ENCODE peak calls at places on chromosomes 2 and 18, in four cellular contexts. One of them, this sample, is unnamed.

GRCh38 chr2:230798769-230799399 is 65.9 kb upstream of the ITM2C start:
- DNase-seq in suprapubic skin: no peak
- DNase-seq in CD4-positive, alpha-beta T cell: peak
- DNase-seq in pancreas: no peak
- DNase-seq in this sample: no peak

GRCh38 chr2:3476386-3477033 is 42.8 kb downstream of the ADI1 start:
- DNase-seq in pancreas: no peak
- DNase-seq in CD4-positive, alpha-beta T cell: no peak
- DNase-seq in suprapubic skin: no peak
- DNase-seq in this sample: no peak

GRCh38 chr2:223696719-223697118 is 94.6 kb upstream of the SCG2 start:
- DNase-seq in suprapubic skin: no peak
- DNase-seq in CD4-positive, alpha-beta T cell: no peak
- DNase-seq in pancreas: no peak
- DNase-seq in this sample: no peak

GRCh38 chr2:6780765-6781274 is 84.9 kb downstream of the CMPK2 start:
- DNase-seq in suprapubic skin: no peak
- DNase-seq in CD4-positive, alpha-beta T cell: no peak
- DNase-seq in pancreas: peak
- DNase-seq in this sample: no peak

GRCh38 chr2:74002515-74003391 is 18.0 kb downstream of the TET3 start:
- DNase-seq in pancreas: peak
- DNase-seq in CD4-positive, alpha-beta T cell: peak
- DNase-seq in suprapubic skin: no peak
- DNase-seq in this sample: peak

GRCh38 chr2:167943877-167944276 is 303.5 kb downstream of the STK39 start:
- DNase-seq in pancreas: no peak
- DNase-seq in suprapubic skin: no peak
- DNase-seq in CD4-positive, alpha-beta T cell: no peak
- DNase-seq in this sample: no peak

GRCh38 chr2:230318190-230319121 is 8.5 kb upstream of the SP140L start:
- DNase-seq in CD4-positive, alpha-beta T cell: no peak
- DNase-seq in pancreas: no peak
- DNase-seq in suprapubic skin: no peak
- DNase-seq in this sample: no peak

GRCh38 chr2:54090521-54091117 is 24.8 kb upstream of the ACYP2 start:
- DNase-seq in pancreas: no peak
- DNase-seq in suprapubic skin: no peak
- DNase-seq in CD4-positive, alpha-beta T cell: no peak
- DNase-seq in this sample: no peak

GRCh38 chr18:59697236-59697932 is at the start of gene CCBE1:
- DNase-seq in CD4-positive, alpha-beta T cell: no peak
- DNase-seq in suprapubic skin: peak
- DNase-seq in pancreas: peak
- DNase-seq in this sample: peak

GRCh38 chr2:72990695-72991438 is 73.5 kb downstream of the EMX1 start:
- DNase-seq in CD4-positive, alpha-beta T cell: no peak
- DNase-seq in suprapubic skin: peak
- DNase-seq in pancreas: no peak
- DNase-seq in this sample: peak

GRCh38 chr2:174334781-174335604 is at the start of gene SP9:
- DNase-seq in suprapubic skin: no peak
- DNase-seq in CD4-positive, alpha-beta T cell: no peak
- DNase-seq in pancreas: no peak
- DNase-seq in this sample: no peak

DNA sequence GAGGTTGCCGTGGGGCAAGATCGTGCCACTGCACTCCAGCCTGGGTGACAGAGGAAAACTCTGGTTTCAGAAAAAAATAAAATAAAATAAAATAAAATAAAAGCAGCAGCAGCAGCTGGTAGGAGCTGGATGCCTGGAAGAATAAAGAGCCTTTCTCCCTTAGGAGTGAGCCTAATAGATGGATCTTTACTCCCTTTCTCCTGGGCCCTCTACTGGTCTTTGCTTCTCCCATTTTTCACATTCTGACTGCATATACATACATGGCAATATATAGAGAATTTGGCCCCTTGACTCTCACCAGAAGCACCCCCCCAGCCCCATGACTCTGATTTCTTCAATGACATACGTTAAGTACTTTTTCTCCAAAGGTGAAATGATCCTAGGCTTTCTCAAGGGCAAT is 9.8 kb upstream of the MALT1 start:
- DNase-seq in pancreas: no peak
- DNase-seq in CD4-positive, alpha-beta T cell: no peak
- DNase-seq in suprapubic skin: no peak
- DNase-seq in this sample: no peak
- TF ChIP-seq CTCF in pancreas: no peak
- TF ChIP-seq CTCF in CD4-positive, alpha-beta T cell: no peak
- TF ChIP-seq CTCF in suprapubic skin: no peak
- TF ChIP-seq CTCF in this sample: no peak

DNA sequence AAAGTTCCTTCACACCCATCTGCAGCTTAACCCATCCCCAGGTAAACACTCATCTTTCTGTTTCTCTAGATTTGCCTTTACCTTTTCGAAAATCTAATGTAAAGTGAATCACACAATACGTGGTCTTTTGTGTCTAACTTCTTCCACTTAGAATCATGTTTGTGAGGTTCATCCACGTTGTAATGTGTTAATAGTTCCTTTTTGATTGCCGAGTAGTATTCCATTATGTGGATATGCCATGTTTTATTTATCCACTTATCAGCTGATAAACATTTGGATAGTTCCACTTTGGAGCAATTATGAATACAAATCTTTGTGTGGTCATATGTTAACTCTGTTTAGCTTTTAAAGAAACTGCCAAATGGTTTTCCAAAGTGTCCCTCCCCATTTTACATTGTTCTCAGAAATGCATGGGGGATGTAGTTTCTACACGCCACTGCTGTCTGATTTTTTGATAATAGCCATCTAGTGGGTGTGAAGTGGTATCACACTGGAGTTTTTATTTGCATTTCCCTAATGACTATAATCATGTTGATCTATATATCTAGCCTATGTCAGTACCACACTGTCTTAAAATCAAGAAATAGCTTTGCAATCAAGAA is 22.3 kb downstream of the PECR start:
- DNase-seq in suprapubic skin: no peak
- DNase-seq in pancreas: no peak
- DNase-seq in CD4-positive, alpha-beta T cell: no peak
- DNase-seq in this sample: no peak
- TF ChIP-seq CTCF in suprapubic skin: no peak
- TF ChIP-seq CTCF in pancreas: no peak
- TF ChIP-seq CTCF in CD4-positive, alpha-beta T cell: peak
- TF ChIP-seq CTCF in this sample: no peak

GRCh38 chr18:35030234-35030989 is 10.8 kb upstream of the MAPRE2 start:
- DNase-seq in suprapubic skin: no peak
- DNase-seq in pancreas: no peak
- DNase-seq in CD4-positive, alpha-beta T cell: no peak
- DNase-seq in this sample: no peak
- TF ChIP-seq CTCF in suprapubic skin: no peak
- TF ChIP-seq CTCF in pancreas: no peak
- TF ChIP-seq CTCF in CD4-positive, alpha-beta T cell: peak
- TF ChIP-seq CTCF in this sample: no peak

DNA sequence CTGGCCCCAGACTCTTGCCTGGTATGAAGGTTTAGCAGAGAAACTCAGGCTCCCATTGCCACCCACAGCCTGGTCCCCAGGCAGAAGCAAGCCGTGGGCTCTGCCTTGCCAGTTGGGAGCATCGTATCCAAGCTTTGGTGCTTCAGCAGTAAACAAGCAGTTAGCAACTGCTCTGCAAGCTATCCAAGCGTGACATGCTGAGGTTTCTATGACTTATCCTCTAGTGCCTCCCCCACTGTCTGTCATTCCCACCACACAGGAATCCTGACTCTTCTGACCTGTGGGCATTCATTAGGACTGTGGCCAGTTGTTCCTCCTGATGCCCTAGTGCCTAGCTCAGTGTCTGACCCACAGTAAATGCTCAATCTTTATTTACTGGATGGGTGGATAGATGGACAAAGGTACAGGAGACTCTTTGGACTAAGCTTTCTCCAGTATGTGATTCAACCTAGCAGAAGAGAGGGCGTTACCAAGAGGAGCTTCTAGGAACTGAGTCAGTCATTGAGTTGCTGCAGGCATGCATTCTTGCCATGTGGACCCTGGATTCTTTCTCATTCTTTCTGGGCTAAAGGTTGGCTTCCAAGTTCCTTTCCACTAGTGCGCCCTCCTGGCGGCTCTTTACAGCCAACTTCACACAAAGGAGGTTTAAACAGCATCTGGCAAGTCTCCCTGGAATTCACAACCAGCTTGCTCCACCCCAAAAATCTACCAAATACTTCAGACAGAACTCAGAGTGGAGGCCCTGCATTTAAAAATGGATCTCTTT is 40.6 kb upstream of the MRPL19 start:
- DNase-seq in pancreas: peak
- DNase-seq in suprapubic skin: no peak
- DNase-seq in CD4-positive, alpha-beta T cell: no peak
- DNase-seq in this sample: no peak
- TF ChIP-seq CTCF in pancreas: no peak
- TF ChIP-seq CTCF in suprapubic skin: no peak
- TF ChIP-seq CTCF in CD4-positive, alpha-beta T cell: no peak
- TF ChIP-seq CTCF in this sample: no peak

GRCh38 chr2:176281267-176281666 is 12.0 kb downstream of the MTX2 start:
- DNase-seq in suprapubic skin: no peak
- DNase-seq in CD4-positive, alpha-beta T cell: no peak
- DNase-seq in pancreas: no peak
- DNase-seq in this sample: no peak

GRCh38 chr2:176283669-176284068 is 14.4 kb downstream of the MTX2 start:
- DNase-seq in pancreas: no peak
- DNase-seq in CD4-positive, alpha-beta T cell: no peak
- DNase-seq in suprapubic skin: no peak
- DNase-seq in this sample: no peak

GRCh38 chr2:176283268-176283667 is 14.0 kb downstream of the MTX2 start:
- DNase-seq in suprapubic skin: no peak
- DNase-seq in CD4-positive, alpha-beta T cell: no peak
- DNase-seq in pancreas: no peak
- DNase-seq in this sample: no peak

GRCh38 chr2:176284451-176285049 is 15.3 kb downstream of the MTX2 start:
- DNase-seq in suprapubic skin: no peak
- DNase-seq in pancreas: no peak
- DNase-seq in CD4-positive, alpha-beta T cell: no peak
- DNase-seq in this sample: no peak

DNA sequence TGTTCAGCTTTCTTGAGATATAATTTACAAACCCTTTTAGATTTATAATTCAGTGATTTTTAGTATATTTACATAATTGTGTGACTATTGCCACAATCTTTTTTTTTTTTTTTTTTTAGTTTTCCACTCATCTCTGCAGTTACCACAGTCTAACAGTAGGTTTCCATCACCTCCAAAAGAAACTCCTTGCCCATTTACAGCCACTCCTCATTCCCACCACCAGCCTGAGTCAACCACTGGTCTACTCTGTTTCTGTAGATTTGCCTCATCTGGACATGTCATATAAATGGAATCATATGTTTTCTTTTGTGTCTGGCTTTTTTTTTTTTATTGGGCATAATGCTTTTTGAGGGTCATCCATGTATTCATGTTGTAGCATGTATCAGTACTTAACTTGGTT is 16.1 kb downstream of the MTX2 start:
- DNase-seq in pancreas: no peak
- DNase-seq in CD4-positive, alpha-beta T cell: no peak
- DNase-seq in suprapubic skin: no peak
- DNase-seq in this sample: no peak
- TF ChIP-seq CTCF in pancreas: no peak
- TF ChIP-seq CTCF in CD4-positive, alpha-beta T cell: no peak
- TF ChIP-seq CTCF in suprapubic skin: no peak
- TF ChIP-seq CTCF in this sample: peak

DNA sequence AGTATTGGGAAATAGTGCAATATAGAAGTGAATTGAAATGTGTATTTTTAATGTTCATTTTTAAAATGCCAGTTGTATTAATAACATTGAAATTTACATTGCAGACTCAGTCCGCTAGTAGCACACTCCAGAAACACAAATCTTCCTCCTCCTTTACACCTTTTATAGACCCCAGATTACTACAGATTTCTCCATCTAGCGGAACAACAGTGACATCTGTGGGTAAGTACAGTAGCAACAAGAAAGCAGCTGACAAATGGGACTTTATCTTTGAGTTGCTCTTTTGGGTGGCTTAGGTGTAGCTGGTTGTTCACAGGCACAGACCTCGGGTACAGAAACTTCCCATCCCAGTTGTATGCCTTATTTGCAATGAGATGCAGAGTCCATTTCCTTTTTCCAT is 118.2 kb upstream of the IL1R2 start:
- DNase-seq in CD4-positive, alpha-beta T cell: no peak
- DNase-seq in suprapubic skin: no peak
- DNase-seq in pancreas: no peak
- DNase-seq in this sample: no peak
- TF ChIP-seq CTCF in CD4-positive, alpha-beta T cell: no peak
- TF ChIP-seq CTCF in suprapubic skin: no peak
- TF ChIP-seq CTCF in pancreas: no peak
- TF ChIP-seq CTCF in this sample: no peak

This sample was measured in mesothelial cell of epicardium.